ENCODE peak calls at places on chromosomes 13 and 19, in seven cellular contexts. L is H1, T is IMR-90, M is neuronal stem cell, C is H9, S is mesenchymal stem cell, O is trophoblast cell. B is an unnamed sample.

GRCh38 chr13:64723735-64724134 is 2506.4 kb downstream of the PCDH9 start:
- DNase-seq in L (no peak), T (peak), M (no peak), C (no peak), S (peak), O (peak), B (peak)

GRCh38 chr19:49684251-49684982 is 5.0 kb upstream of the ADM5 start:
- DNase-seq in L (peak), T (no peak), M (no peak), C (peak), S (no peak), O (no peak), B (peak)

GRCh38 chr13:31442605-31443004 is 242.8 kb downstream of the B3GLCT start:
- DNase-seq in L (no peak), T (no peak), M (no peak), C (no peak), S (no peak), O (no peak), B (no peak)

GRCh38 chr13:53121879-53122278 is 93.3 kb downstream of the OLFM4 start:
- DNase-seq in L (no peak), T (no peak), M (no peak), C (no peak), S (no peak), O (no peak), B (no peak)

GRCh38 chr13:64083396-64083795 is 2667.7 kb upstream of the PCDH20 start:
- DNase-seq in L (no peak), T (peak), M (no peak), C (no peak), S (no peak), O (no peak), B (no peak)

GRCh38 chr13:111219306-111219705 is 101.1 kb upstream of the TEX29 start:
- DNase-seq in L (no peak), T (peak), M (no peak), C (no peak), S (peak), O (peak), B (no peak)

GRCh38 chr19:14146789-14147216 is 10.4 kb upstream of the ASF1B start:
- DNase-seq in L (no peak), T (peak), M (no peak), C (no peak), S (peak), O (peak), B (no peak)

GRCh38 chr19:29672933-29673336 is 7.7 kb downstream of the PLEKHF1 start:
- DNase-seq in L (no peak), T (no peak), M (no peak), C (no peak), S (no peak), O (no peak), B (no peak)

GRCh38 chr19:1422943-1423342 is 15.3 kb upstream of the RPS15 start:
- DNase-seq in L (no peak), T (no peak), M (no peak), C (no peak), S (no peak), O (no peak), B (no peak)

GRCh38 chr13:39302855-39303254 is 264.6 kb downstream of the NHLRC3 start:
- DNase-seq in L (no peak), T (no peak), M (no peak), C (no peak), S (no peak), O (peak), B (no peak)

GRCh38 chr19:49157445-49158224 is at the start of gene TRPM4:
- DNase-seq in L (peak), T (peak), M (peak), C (peak), S (peak), O (peak), B (peak)

GRCh38 chr13:51838235-51838846 is 6.6 kb downstream of the TMEM272 start:
- DNase-seq in L (no peak), T (peak), M (no peak), C (peak), S (peak), O (no peak), B (no peak)

GRCh38 chr13:114077938-114078335 is 54.5 kb downstream of the RASA3 start:
- DNase-seq in L (no peak), T (peak), M (no peak), C (no peak), S (peak), O (no peak), B (peak)

GRCh38 chr13:48043789-48044503 is 6.4 kb downstream of the NUDT15 start:
- DNase-seq in L (no peak), T (peak), M (no peak), C (no peak), S (peak), O (peak), B (no peak)

GRCh38 chr13:110297771-110298170 is 9.2 kb downstream of the COL4A1 start:
- DNase-seq in L (no peak), T (no peak), M (no peak), C (no peak), S (no peak), O (no peak), B (no peak)

GRCh38 chr13:113647351-113648217 is 10.4 kb downstream of the ATP4B start:
- DNase-seq in L (no peak), T (no peak), M (no peak), C (no peak), S (no peak), O (peak), B (no peak)

GRCh38 chr19:13169769-13170168 is 19.6 kb downstream of the IER2 start:
- DNase-seq in L (no peak), T (peak), M (no peak), C (no peak), S (peak), O (peak), B (no peak)

GRCh38 chr19:29663861-29664752 is 1.2 kb upstream of the PLEKHF1 start:
- DNase-seq in L (no peak), T (peak), M (no peak), C (no peak), S (peak), O (peak), B (peak)

GRCh38 chr13:111531505-111531904 is 211.1 kb downstream of the TEX29 start:
- DNase-seq in L (no peak), T (peak), M (no peak), C (no peak), S (no peak), O (peak), B (no peak)

GRCh38 chr13:98474761-98475160 is 102.1 kb downstream of the STK24 start:
- DNase-seq in L (no peak), T (no peak), M (no peak), C (no peak), S (no peak), O (no peak), B (no peak)

GRCh38 chr19:42496551-42497133 is 31.6 kb downstream of the CEACAM1 start:
- DNase-seq in L (no peak), T (no peak), M (no peak), C (no peak), S (no peak), O (no peak), B (no peak)

GRCh38 chr19:38837656-38838121 is 6.1 kb upstream of the ECH1 start:
- DNase-seq in L (no peak), T (peak), M (no peak), C (no peak), S (no peak), O (peak), B (peak)

GRCh38 chr19:1291761-1292418 is 6.2 kb downstream of the EFNA2 start:
- DNase-seq in L (no peak), T (no peak), M (no peak), C (no peak), S (no peak), O (no peak), B (no peak)

GRCh38 chr13:24252136-24252535 is 57.2 kb upstream of the C1QTNF9 start:
- DNase-seq in L (no peak), T (no peak), M (no peak), C (no peak), S (no peak), O (no peak), B (no peak)
- H2BK5ac ChIP-seq in L (no peak), T (no peak), M (peak), C (no peak), S (no peak), O (no peak), B (no peak)

GRCh38 chr19:33189453-33189852 is 4.7 kb upstream of the LRP3 start:
- DNase-seq in L (no peak), T (no peak), M (no peak), C (no peak), S (no peak), O (no peak), B (no peak)
- H2BK5ac ChIP-seq in L (no peak), T (no peak), M (no peak), C (no peak), S (no peak), O (no peak), B (no peak)

GRCh38 chr13:50539791-50540530 is 303.5 kb downstream of the DLEU7 start:
- DNase-seq in L (no peak), T (no peak), M (no peak), C (no peak), S (no peak), O (no peak), B (no peak)
- H2BK5ac ChIP-seq in L (no peak), T (no peak), M (no peak), C (no peak), S (no peak), O (no peak), B (no peak)

GRCh38 chr13:40495620-40496001 is 170.8 kb downstream of the FOXO1 start:
- DNase-seq in L (no peak), T (no peak), M (no peak), C (no peak), S (no peak), O (no peak), B (no peak)
- H2BK5ac ChIP-seq in L (no peak), T (no peak), M (no peak), C (no peak), S (no peak), O (no peak), B (no peak)